ENCODE peak calls at places on chromosomes 3 and 15, in four cellular contexts. One of them, this sample, is unnamed.

GRCh38 chr15:67142142-67143092 is 77.0 kb downstream of the SMAD3 start:
- DNase-seq in spleen: no peak
- DNase-seq in Panc1: no peak
- DNase-seq in pancreas: no peak
- DNase-seq in this sample: no peak

GRCh38 chr3:22089284-22089683 is 338.3 kb upstream of the ZNF385D start:
- DNase-seq in Panc1: no peak
- DNase-seq in pancreas: peak; percentile 16
- DNase-seq in spleen: no peak
- DNase-seq in this sample: no peak

GRCh38 chr3:121989943-121990342 is 32.1 kb downstream of the ILDR1 start:
- DNase-seq in pancreas: no peak
- DNase-seq in spleen: no peak
- DNase-seq in Panc1: no peak
- DNase-seq in this sample: no peak

GRCh38 chr15:40695469-40695910 is 516 bp downstream of the RAD51 start:
- DNase-seq in pancreas: no peak
- DNase-seq in Panc1: no peak
- DNase-seq in spleen: no peak
- DNase-seq in this sample: no peak

GRCh38 chr3:33687406-33688010 is 30.5 kb downstream of the CLASP2 start:
- DNase-seq in Panc1: no peak
- DNase-seq in spleen: no peak
- DNase-seq in pancreas: no peak
- DNase-seq in this sample: no peak

GRCh38 chr3:57079221-57079831 is 18.9 kb downstream of the SPATA12 start:
- DNase-seq in Panc1: no peak
- DNase-seq in spleen: peak; percentile 77
- DNase-seq in pancreas: peak; percentile 38
- DNase-seq in this sample: peak; percentile 53

GRCh38 chr3:51942603-51943450 is 664 bp downstream of the PARP3 start:
- DNase-seq in spleen: peak; percentile 89
- DNase-seq in pancreas: no peak
- DNase-seq in Panc1: no peak
- DNase-seq in this sample: peak; percentile 67

GRCh38 chr15:35751421-35752133 is 205.6 kb upstream of the DPH6 start:
- DNase-seq in Panc1: peak; percentile 50
- DNase-seq in pancreas: peak; percentile 53
- DNase-seq in spleen: no peak
- DNase-seq in this sample: peak; percentile 73

GRCh38 chr3:24485511-24485910 is 9.1 kb downstream of the THRB start:
- DNase-seq in pancreas: no peak
- DNase-seq in spleen: no peak
- DNase-seq in Panc1: no peak
- DNase-seq in this sample: no peak

GRCh38 chr3:37934631-37935289 is 55.8 kb upstream of the VILL start:
- DNase-seq in spleen: no peak
- DNase-seq in pancreas: no peak
- DNase-seq in Panc1: no peak
- DNase-seq in this sample: no peak

GRCh38 chr15:82856397-82857170 is 47.2 kb downstream of the WHAMM start:
- DNase-seq in spleen: no peak
- DNase-seq in Panc1: no peak
- DNase-seq in pancreas: no peak
- DNase-seq in this sample: peak; percentile 21

GRCh38 chr3:150535204-150535603 is 11.1 kb downstream of the SERP1 start:
- DNase-seq in pancreas: no peak
- DNase-seq in Panc1: no peak
- DNase-seq in spleen: no peak
- DNase-seq in this sample: no peak

GRCh38 chr3:64650710-64651109 is 37.1 kb downstream of the ADAMTS9 start:
- DNase-seq in Panc1: no peak
- DNase-seq in pancreas: no peak
- DNase-seq in spleen: no peak
- DNase-seq in this sample: no peak

GRCh38 chr3:32872487-32873382 is 54.9 kb downstream of the TRIM71 start:
- DNase-seq in Panc1: no peak
- DNase-seq in spleen: no peak
- DNase-seq in pancreas: no peak
- DNase-seq in this sample: peak; percentile 92

GRCh38 chr3:141070229-141070628 is 19.1 kb downstream of the SPSB4 start:
- DNase-seq in Panc1: no peak
- DNase-seq in spleen: no peak
- DNase-seq in pancreas: no peak
- DNase-seq in this sample: no peak

GRCh38 chr15:25239471-25240345 is 199.1 kb downstream of the UBE3A start:
- DNase-seq in spleen: peak; percentile 67
- DNase-seq in Panc1: no peak
- DNase-seq in pancreas: no peak
- DNase-seq in this sample: no peak

GRCh38 chr15:59203026-59203425 is 3.6 kb upstream of the LDHAL6B start:
- DNase-seq in spleen: no peak
- DNase-seq in Panc1: no peak
- DNase-seq in pancreas: no peak
- DNase-seq in this sample: no peak

GRCh38 chr3:127002195-127003174 is 19.6 kb downstream of the PLXNA1 start:
- DNase-seq in spleen: peak; percentile 86
- DNase-seq in pancreas: peak; percentile 55
- DNase-seq in Panc1: no peak
- DNase-seq in this sample: peak; percentile 71

GRCh38 chr3:10531031-10531430 is 25.6 kb upstream of the ATP2B2 start:
- DNase-seq in pancreas: no peak
- DNase-seq in Panc1: no peak
- DNase-seq in spleen: no peak
- DNase-seq in this sample: peak; percentile 21

GRCh38 chr3:138850151-138850550 is 15.4 kb upstream of the PIK3CB start:
- DNase-seq in Panc1: no peak
- DNase-seq in spleen: peak; percentile 23
- DNase-seq in pancreas: no peak
- DNase-seq in this sample: peak; percentile 46

GRCh38 chr3:104132566-104132997 is 1234.1 kb upstream of the ALCAM start:
- DNase-seq in pancreas: no peak
- DNase-seq in Panc1: no peak
- DNase-seq in spleen: no peak
- DNase-seq in this sample: no peak

GRCh38 chr3:18370672-18371071 is 54.5 kb downstream of the SATB1 start:
- DNase-seq in pancreas: no peak
- DNase-seq in Panc1: no peak
- DNase-seq in spleen: no peak
- DNase-seq in this sample: no peak

GRCh38 chr3:159761377-159761776 is 227.3 kb upstream of the IL12A start:
- DNase-seq in Panc1: no peak
- DNase-seq in spleen: no peak
- DNase-seq in pancreas: no peak
- DNase-seq in this sample: peak; percentile 44

GRCh38 chr15:52113708-52114107 is 1.1 kb upstream of the BCL2L10 start:
- DNase-seq in pancreas: no peak
- DNase-seq in Panc1: no peak
- DNase-seq in spleen: no peak
- DNase-seq in this sample: no peak

GRCh38 chr3:65878831-65879230 is 159.9 kb downstream of the MAGI1 start:
- DNase-seq in pancreas: no peak
- DNase-seq in spleen: no peak
- DNase-seq in Panc1: no peak
- DNase-seq in this sample: no peak

GRCh38 chr3:161273589-161274218 is 52.6 kb downstream of the NMD3 start:
- DNase-seq in Panc1: no peak
- DNase-seq in pancreas: no peak
- DNase-seq in spleen: no peak
- DNase-seq in this sample: no peak
- TF ChIP-seq CTCF in Panc1: peak; percentile 66
- TF ChIP-seq CTCF in pancreas: peak; percentile 61
- TF ChIP-seq CTCF in spleen: peak; percentile 62
- TF ChIP-seq CTCF in this sample: peak; percentile 82

DNA sequence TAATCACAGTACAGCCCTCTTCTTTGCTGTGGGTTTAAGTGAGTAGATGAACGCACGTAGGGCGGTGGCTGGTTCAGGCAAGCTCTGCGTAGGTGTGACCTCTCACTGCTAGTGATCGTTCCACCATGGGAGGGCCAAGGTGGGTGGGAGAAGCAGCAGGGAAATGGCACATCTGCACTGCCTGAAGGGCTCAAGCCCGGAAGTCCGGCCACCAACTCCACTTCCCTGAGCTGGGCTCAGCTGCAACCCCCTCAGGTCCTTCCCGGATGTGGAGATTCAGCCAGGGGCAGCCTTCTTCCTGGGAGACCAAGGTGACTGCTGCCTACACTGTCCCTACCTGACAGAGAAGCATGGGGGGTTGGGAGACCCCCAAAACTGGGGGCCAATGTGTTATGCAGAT is 102.8 kb downstream of the ADCY5 start:
- DNase-seq in spleen: peak; percentile 61
- DNase-seq in Panc1: no peak
- DNase-seq in pancreas: no peak
- DNase-seq in this sample: no peak
- H3K4me1 ChIP-seq in spleen: no peaks in the 10 kb centered on the region
- H3K4me1 ChIP-seq in Panc1: no peaks in the 10 kb centered on the region
- H3K4me1 ChIP-seq in pancreas: no peaks in the 10 kb centered on the region
- H3K4me1 ChIP-seq in this sample: peaks cover 49% of the 10 kb centered on the region

GRCh38 chr15:72737723-72738122 is 45.8 kb downstream of the ADPGK start:
- DNase-seq in pancreas: no peak
- DNase-seq in Panc1: no peak
- DNase-seq in spleen: no peak
- DNase-seq in this sample: no peak

GRCh38 chr15:72728821-72729220 is 42.8 kb downstream of the BBS4 start:
- DNase-seq in pancreas: no peak
- DNase-seq in Panc1: no peak
- DNase-seq in spleen: no peak
- DNase-seq in this sample: no peak

GRCh38 chr15:72735111-72735510 is 48.4 kb downstream of the ADPGK start:
- DNase-seq in Panc1: no peak
- DNase-seq in pancreas: no peak
- DNase-seq in spleen: no peak
- DNase-seq in this sample: no peak

GRCh38 chr15:72733941-72734738 is 48.1 kb downstream of the BBS4 start:
- DNase-seq in Panc1: no peak
- DNase-seq in pancreas: no peak
- DNase-seq in spleen: no peak
- DNase-seq in this sample: no peak

DNA sequence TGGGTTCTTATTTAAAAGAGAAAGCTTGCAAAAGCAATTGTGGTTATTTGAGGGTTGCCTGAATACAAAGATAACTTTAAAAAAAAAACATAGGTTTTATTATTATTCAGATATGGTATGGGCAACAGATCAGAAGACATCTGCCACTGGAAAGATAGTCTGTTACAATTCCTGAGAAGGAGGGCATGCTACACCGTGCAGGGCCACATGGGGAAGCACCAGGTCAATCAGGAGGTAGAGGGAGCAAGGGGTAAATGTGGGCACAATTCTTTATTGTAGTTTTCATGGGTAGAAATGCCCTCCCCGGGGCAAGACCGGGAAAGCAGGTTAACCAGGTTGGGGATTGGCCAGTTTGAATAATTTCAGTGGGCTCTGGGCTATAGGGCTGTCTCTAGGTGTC is 46.5 kb downstream of the BBS4 start:
- DNase-seq in pancreas: no peak
- DNase-seq in spleen: no peak
- DNase-seq in Panc1: no peak
- DNase-seq in this sample: no peak
- TF ChIP-seq CTCF in pancreas: no peak
- TF ChIP-seq CTCF in spleen: no peak
- TF ChIP-seq CTCF in Panc1: no peak
- TF ChIP-seq CTCF in this sample: no peak

GRCh38 chr3:105832618-105833017 is 36.2 kb downstream of the CBLB start:
- DNase-seq in Panc1: no peak
- DNase-seq in pancreas: no peak
- DNase-seq in spleen: no peak
- DNase-seq in this sample: no peak
- H3K4me1 ChIP-seq in Panc1: no peaks in the 10 kb centered on the region
- H3K4me1 ChIP-seq in pancreas: peaks cover 11% of the 10 kb centered on the region
- H3K4me1 ChIP-seq in spleen: peaks cover 100% of the 10 kb centered on the region
- H3K4me1 ChIP-seq in this sample: peaks cover 14% of the 10 kb centered on the region

DNA sequence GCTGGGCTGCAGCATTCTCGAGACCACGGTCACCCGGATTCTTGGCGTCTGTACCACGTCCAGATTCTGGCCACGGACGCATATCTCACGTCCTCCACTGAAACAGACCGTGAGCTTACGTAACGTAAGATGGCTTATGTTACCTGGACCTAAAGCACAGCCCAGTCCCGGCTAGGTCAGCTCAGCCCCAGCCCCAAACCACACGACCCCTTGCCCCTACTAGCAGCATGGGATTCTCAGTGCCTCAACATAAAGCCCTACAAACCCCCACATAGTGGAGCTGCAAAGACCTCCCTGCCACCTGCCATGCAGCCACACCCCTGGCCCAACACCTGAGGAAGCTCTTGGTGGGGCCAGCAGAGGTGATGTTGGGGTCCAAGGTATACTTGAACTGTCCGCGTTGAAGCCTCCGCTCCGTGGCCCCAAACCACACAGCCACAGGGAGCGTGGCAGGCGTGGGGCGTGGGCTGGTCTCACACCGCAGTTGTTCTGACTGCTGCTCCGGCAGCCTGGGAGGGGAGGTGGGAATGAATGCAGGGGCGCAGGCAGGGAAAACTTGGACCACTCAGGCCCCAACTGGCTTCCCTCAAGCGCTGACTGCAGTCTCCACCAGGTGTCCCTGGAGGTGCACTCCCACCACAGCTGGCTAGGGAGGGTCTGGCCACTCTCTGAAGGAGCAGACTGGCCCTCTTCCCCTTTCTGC is 14.5 kb downstream of the PLXNB1 start:
- DNase-seq in pancreas: no peak
- DNase-seq in Panc1: no peak
- DNase-seq in spleen: peak; percentile 51
- DNase-seq in this sample: no peak
- TF ChIP-seq CTCF in pancreas: no peak
- TF ChIP-seq CTCF in Panc1: no peak
- TF ChIP-seq CTCF in spleen: no peak
- TF ChIP-seq CTCF in this sample: no peak

DNA sequence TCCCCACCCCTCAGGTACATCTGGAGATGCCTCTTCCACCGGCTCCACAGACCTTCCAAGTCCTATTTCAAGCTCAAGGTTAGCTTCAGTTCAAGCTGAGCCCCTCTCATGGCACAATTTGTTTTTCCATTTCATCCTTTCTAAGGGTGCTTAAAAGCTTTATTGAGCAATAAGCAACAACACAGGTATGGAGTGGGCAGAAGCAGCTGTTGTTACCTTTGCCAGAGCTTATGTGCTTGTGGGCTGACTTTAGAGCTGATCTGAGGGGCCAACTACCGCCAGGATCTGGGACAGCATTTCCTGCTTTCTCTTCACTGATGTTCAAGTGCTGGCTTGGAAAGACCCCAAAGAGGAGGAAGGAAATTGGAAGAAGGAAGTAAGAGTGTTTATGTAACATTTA is 140.0 kb upstream of the KLHL25 start:
- DNase-seq in spleen: no peak
- DNase-seq in pancreas: no peak
- DNase-seq in Panc1: no peak
- DNase-seq in this sample: no peak
- H3K4me1 ChIP-seq in spleen: no peaks in the 10 kb centered on the region
- H3K4me1 ChIP-seq in pancreas: no peaks in the 10 kb centered on the region
- H3K4me1 ChIP-seq in Panc1: no peaks in the 10 kb centered on the region
- H3K4me1 ChIP-seq in this sample: no peaks in the 10 kb centered on the region

This sample was measured in stomach.